ENCODE peak calls at places on chromosomes 6 and 20, in seven cellular contexts. One of them, this sample, is unnamed.

GRCh38 chr6:128598561-128598960 is 78.2 kb upstream of the PTPRK start:
- DNase-seq in GM04503: no peak
- DNase-seq in occipital lobe: no peak
- DNase-seq in DMS79 treated with DMSO at 0.1 percent for 48 hours: no peak
- DNase-seq in fibroblast of pulmonary artery: no peak
- DNase-seq in mammary epithelial cell: peak; percentile 73
- DNase-seq in GF-D8: no peak
- DNase-seq in this sample: no peak

GRCh38 chr20:61664741-61665320 is 400.9 kb downstream of the TAF4 start:
- DNase-seq in GM04503: no peak
- DNase-seq in occipital lobe: no peak
- DNase-seq in DMS79 treated with DMSO at 0.1 percent for 48 hours: no peak
- DNase-seq in fibroblast of pulmonary artery: no peak
- DNase-seq in mammary epithelial cell: no peak
- DNase-seq in GF-D8: no peak
- DNase-seq in this sample: no peak

GRCh38 chr6:40054186-40054585 is 119.9 kb upstream of the MOCS1 start:
- DNase-seq in GM04503: no peak
- DNase-seq in occipital lobe: no peak
- DNase-seq in DMS79 treated with DMSO at 0.1 percent for 48 hours: no peak
- DNase-seq in fibroblast of pulmonary artery: no peak
- DNase-seq in mammary epithelial cell: peak; percentile 76
- DNase-seq in GF-D8: no peak
- DNase-seq in this sample: no peak

GRCh38 chr6:19771753-19772336 is 65.3 kb upstream of the ID4 start:
- DNase-seq in GM04503: peak; percentile 22
- DNase-seq in occipital lobe: no peak
- DNase-seq in DMS79 treated with DMSO at 0.1 percent for 48 hours: no peak
- DNase-seq in fibroblast of pulmonary artery: peak; percentile 42
- DNase-seq in mammary epithelial cell: peak; percentile 25
- DNase-seq in GF-D8: no peak
- DNase-seq in this sample: no peak

GRCh38 chr20:24831232-24831631 is 117.8 kb upstream of the CST7 start:
- DNase-seq in GM04503: no peak
- DNase-seq in occipital lobe: no peak
- DNase-seq in DMS79 treated with DMSO at 0.1 percent for 48 hours: no peak
- DNase-seq in fibroblast of pulmonary artery: no peak
- DNase-seq in mammary epithelial cell: no peak
- DNase-seq in GF-D8: no peak
- DNase-seq in this sample: no peak

GRCh38 chr20:57996936-57997629 is 231.4 kb downstream of the ANKRD60 start:
- DNase-seq in GM04503: no peak
- DNase-seq in occipital lobe: no peak
- DNase-seq in DMS79 treated with DMSO at 0.1 percent for 48 hours: no peak
- DNase-seq in fibroblast of pulmonary artery: peak; percentile 6
- DNase-seq in mammary epithelial cell: peak; percentile 81
- DNase-seq in GF-D8: no peak
- DNase-seq in this sample: no peak

GRCh38 chr20:63009988-63010769 is 3.4 kb upstream of the BHLHE23 start:
- DNase-seq in GM04503: no peak
- DNase-seq in occipital lobe: no peak
- DNase-seq in DMS79 treated with DMSO at 0.1 percent for 48 hours: peak; percentile 88
- DNase-seq in fibroblast of pulmonary artery: peak; percentile 11
- DNase-seq in mammary epithelial cell: no peak
- DNase-seq in GF-D8: no peak
- DNase-seq in this sample: peak; percentile 7

GRCh38 chr6:86686496-86686895 is 250.8 kb upstream of the HTR1E start:
- DNase-seq in GM04503: no peak
- DNase-seq in occipital lobe: no peak
- DNase-seq in DMS79 treated with DMSO at 0.1 percent for 48 hours: no peak
- DNase-seq in fibroblast of pulmonary artery: no peak
- DNase-seq in mammary epithelial cell: no peak
- DNase-seq in GF-D8: no peak
- DNase-seq in this sample: no peak

This sample was measured in Kasumi-1.